ENCODE peak calls at places on chromosomes 12 and 14, in seven cellular contexts. L is lower lobe of right lung, K is heart right ventricle, G is HL-60, X is nephron progenitor cell, B is GM10248, N is mesothelial cell of epicardium. R is an unnamed sample.
A peak's percentile ranks its signal among the peaks of the same experiment; 100 is the strongest.

GRCh38 chr14:72513994-72514659 is 379.8 kb downstream of the DPF3 start:
- DNase-seq in L (no peak), K (no peak), G (no peak), X (peak; percentile 28), B (peak; percentile 49), N (no peak), R (no peak)

GRCh38 chr14:45254771-45255170 is 1.8 kb upstream of the MIS18BP1 start:
- DNase-seq in L (no peak), K (no peak), G (peak; percentile 43), X (no peak), B (no peak), N (no peak), R (no peak)

GRCh38 chr14:93959239-93960107 is 16.9 kb downstream of the ASB2 start:
- DNase-seq in L (peak; percentile 67), K (peak; percentile 49), G (peak; percentile 92), X (no peak), B (peak; percentile 93), N (peak; percentile 42), R (no peak)

GRCh38 chr12:78406776-78407335 is 457.7 kb upstream of the SYT1 start:
- DNase-seq in L (no peak), K (no peak), G (no peak), X (no peak), B (peak; percentile 8), N (no peak), R (no peak)

GRCh38 chr12:2842948-2843347 is 8.1 kb upstream of the NRIP2 start:
- DNase-seq in L (no peak), K (no peak), G (no peak), X (no peak), B (no peak), N (no peak), R (no peak)

GRCh38 chr12:98745578-98746391 is 100.7 kb downstream of the APAF1 start:
- DNase-seq in L (no peak), K (no peak), G (no peak), X (peak; percentile 33), B (peak; percentile 26), N (no peak), R (no peak)

GRCh38 chr12:55727643-55728184 is 1.1 kb downstream of the CD63 start:
- DNase-seq in L (peak; percentile 85), K (no peak), G (no peak), X (no peak), B (no peak), N (no peak), R (no peak)

GRCh38 chr12:46579474-46579873 is 206.9 kb upstream of the SLC38A2 start:
- DNase-seq in L (no peak), K (no peak), G (no peak), X (no peak), B (no peak), N (no peak), R (no peak)

GRCh38 chr12:121678721-121679300 is 9.4 kb upstream of the MORN3 start:
- DNase-seq in L (no peak), K (no peak), G (no peak), X (no peak), B (no peak), N (no peak), R (no peak)

GRCh38 chr12:122020795-122021192 is 890 bp upstream of the BCL7A start:
- DNase-seq in L (no peak), K (no peak), G (no peak), X (no peak), B (no peak), N (no peak), R (no peak)

GRCh38 chr12:92393504-92393903 is 247.9 kb upstream of the BTG1 start:
- DNase-seq in L (no peak), K (no peak), G (no peak), X (no peak), B (no peak), N (no peak), R (peak; percentile 4)

GRCh38 chr12:78916845-78917480 is 52.4 kb downstream of the SYT1 start:
- DNase-seq in L (no peak), K (no peak), G (no peak), X (no peak), B (no peak), N (no peak), R (no peak)

GRCh38 chr12:109999983-110000505 is 814 bp downstream of the ANKRD13A start:
- DNase-seq in L (peak; percentile 56), K (no peak), G (peak; percentile 38), X (peak; percentile 21), B (no peak), N (no peak), R (no peak)

GRCh38 chr14:101126376-101127130 is 223.0 kb upstream of the RTL1 start:
- DNase-seq in L (no peak), K (no peak), G (no peak), X (no peak), B (no peak), N (no peak), R (no peak)

GRCh38 chr14:39107624-39108023 is 4.6 kb upstream of the SEC23A start:
- DNase-seq in L (no peak), K (no peak), G (no peak), X (no peak), B (peak; percentile 57), N (no peak), R (no peak)

GRCh38 chr14:31421200-31421599 is 850 bp upstream of the HEATR5A start:
- DNase-seq in L (no peak), K (no peak), G (no peak), X (no peak), B (no peak), N (no peak), R (no peak)

GRCh38 chr12:131066886-131067490 is 113.3 kb downstream of the ADGRD1 start:
- DNase-seq in L (no peak), K (no peak), G (no peak), X (no peak), B (no peak), N (no peak), R (no peak)

GRCh38 chr12:50859621-50860020 is 16.9 kb downstream of the TMPRSS12 start:
- DNase-seq in L (no peak), K (no peak), G (no peak), X (no peak), B (no peak), N (no peak), R (no peak)

GRCh38 chr12:27824126-27824842 is 44.2 kb upstream of the MANSC4 start:
- DNase-seq in L (no peak), K (no peak), G (no peak), X (no peak), B (peak; percentile 45), N (no peak), R (no peak)

GRCh38 chr12:131093971-131094830 is 140.5 kb downstream of the ADGRD1 start:
- DNase-seq in L (peak; percentile 18), K (no peak), G (no peak), X (no peak), B (no peak), N (peak; percentile 6), R (no peak)

GRCh38 chr12:76101739-76102385 is 17.4 kb upstream of the NAP1L1 start:
- DNase-seq in L (no peak), K (no peak), G (no peak), X (no peak), B (no peak), N (no peak), R (no peak)

GRCh38 chr12:29309320-29309902 is 71.6 kb downstream of the ERGIC2 start:
- DNase-seq in L (no peak), K (no peak), G (no peak), X (no peak), B (no peak), N (no peak), R (no peak)

GRCh38 chr14:51236314-51236713 is 3.7 kb upstream of the TMX1 start:
- DNase-seq in L (no peak), K (no peak), G (peak; percentile 30), X (no peak), B (no peak), N (no peak), R (no peak)

GRCh38 chr12:74317078-74317581 is 220.5 kb upstream of the ATXN7L3B start:
- DNase-seq in L (no peak), K (peak; percentile 19), G (no peak), X (peak; percentile 18), B (no peak), N (no peak), R (no peak)
- TF ChIP-seq CTCF in L (no peak), K (no peak), G (no peak), X (peak; percentile 42), B (no peak), N (no peak), R (peak; percentile 70)

GRCh38 chr12:132527186-132527882 is 37.4 kb downstream of the FBRSL1 start:
- DNase-seq in L (no peak), K (no peak), G (no peak), X (no peak), B (no peak), N (no peak), R (no peak)
- TF ChIP-seq CTCF in L (no peak), K (no peak), G (no peak), X (no peak), B (no peak), N (no peak), R (no peak)

DNA sequence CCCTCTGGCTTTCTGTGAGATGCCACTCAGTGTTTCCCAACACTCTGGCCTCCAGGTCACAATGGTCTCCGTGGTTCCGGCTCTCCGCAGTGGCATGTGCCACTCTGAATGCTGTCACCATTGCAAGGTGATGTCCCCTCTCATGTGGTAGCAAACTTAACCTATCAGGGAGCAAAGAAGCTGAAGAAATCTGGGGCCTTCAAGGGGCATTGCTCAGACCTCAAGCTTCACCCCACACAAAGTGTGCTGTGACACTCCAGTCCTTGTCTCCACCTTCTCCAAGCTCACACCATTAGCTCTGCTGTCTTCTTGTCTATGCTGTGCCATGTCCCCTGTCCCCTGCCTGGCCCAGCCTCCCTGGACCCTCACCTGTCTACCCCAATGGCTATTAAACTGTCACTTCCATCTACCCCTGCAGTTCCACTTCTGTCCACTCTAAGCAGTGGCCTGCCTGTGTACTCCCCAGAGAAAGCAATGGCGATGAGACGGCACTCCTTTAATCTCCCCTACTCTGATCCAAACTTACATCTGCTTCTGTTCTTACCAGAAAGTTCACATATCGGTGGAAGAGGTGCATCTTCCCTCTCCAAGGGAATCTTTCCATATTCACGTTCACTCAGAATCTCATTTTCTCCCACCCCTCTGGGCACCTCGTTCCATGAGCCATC is 93.7 kb downstream of the DHRS2 start:
- DNase-seq in L (no peak), K (no peak), G (no peak), X (no peak), B (no peak), N (no peak), R (no peak)
- TF ChIP-seq CTCF in L (no peak), K (no peak), G (no peak), X (no peak), B (no peak), N (no peak), R (peak; percentile 22)

GRCh38 chr14:48943913-48944312 is 642.3 kb downstream of the RPS29 start:
- DNase-seq in L (no peak), K (no peak), G (no peak), X (no peak), B (no peak), N (no peak), R (no peak)

DNA sequence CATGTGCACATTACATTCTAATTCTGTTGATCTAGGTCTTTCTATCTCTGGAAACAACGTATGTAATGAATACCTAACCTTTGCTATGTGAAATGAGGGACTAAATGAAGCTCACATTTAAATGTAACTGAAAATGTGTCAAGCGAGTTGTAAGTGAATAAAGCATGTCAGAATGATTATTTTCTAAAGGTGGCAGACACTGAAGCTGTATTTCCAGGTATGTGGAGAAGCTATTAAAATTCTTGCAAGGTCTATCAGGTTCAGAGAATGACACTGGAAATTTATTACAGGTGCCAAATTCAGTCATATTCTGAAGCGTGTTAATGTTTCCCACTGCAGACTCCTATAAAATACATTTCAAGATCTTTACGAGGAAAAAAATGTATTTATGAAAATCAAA is 641.4 kb downstream of the RPS29 start:
- DNase-seq in L (no peak), K (no peak), G (no peak), X (no peak), B (no peak), N (no peak), R (no peak)
- TF ChIP-seq CTCF in L (no peak), K (no peak), G (no peak), X (no peak), B (no peak), N (no peak), R (no peak)